ENCODE peak calls at places on chromosomes 16 and 17, in eight cellular contexts. M, L, R, A, O, G, B and K are unnamed samples.

GRCh38 chr16:68396481-68396880 is 51.8 kb downstream of the SMPD3 start:
- DNase-seq in M (no peak), A (no peak), B (no peak), O (no peak), R (no peak), G (peak), L (no peak), K (peak)

GRCh38 chr17:65514541-65514940 is 46.9 kb downstream of the AXIN2 start:
- DNase-seq in A (no peak), O (peak), G (no peak), R (no peak), L (no peak), M (no peak), B (no peak), K (no peak)

GRCh38 chr17:19386276-19386863 is 620 bp downstream of the MFAP4 start:
- DNase-seq in A (no peak), M (no peak), O (peak), L (peak), B (peak), R (peak), G (peak), K (peak)

GRCh38 chr16:88809676-88810165 is 2.0 kb downstream of the APRT start:
- DNase-seq in B (no peak), A (no peak), R (no peak), G (no peak), L (no peak), M (no peak), O (no peak), K (peak)

GRCh38 chr16:85428168-85428898 is 184.8 kb upstream of the GSE1 start:
- DNase-seq in O (peak), B (peak), L (no peak), M (no peak), R (no peak), G (peak), A (peak), K (peak)

GRCh38 chr17:7572338-7572587 is 7.2 kb upstream of the CD68 start:
- DNase-seq in O (no peak), G (no peak), A (no peak), M (no peak), L (no peak), R (no peak), B (no peak), K (no peak)

GRCh38 chr17:50144845-50145531 is 5.5 kb downstream of the PPP1R9B start:
- DNase-seq in G (no peak), R (peak), O (peak), L (peak), M (no peak), B (peak), A (no peak), K (no peak)

GRCh38 chr17:73480740-73481139 is 163.5 kb downstream of the SDK2 start:
- DNase-seq in B (no peak), A (no peak), M (no peak), R (no peak), G (no peak), L (no peak), O (no peak), K (peak)

GRCh38 chr17:5031365-5032082 is 3.7 kb downstream of the SLC52A1 start:
- DNase-seq in R (peak), G (peak), O (peak), M (peak), L (peak), A (peak), B (peak), K (peak)

GRCh38 chr16:9053006-9053601 is 38.3 kb upstream of the HAPSTR1 start:
- DNase-seq in A (no peak), O (no peak), M (no peak), L (peak), B (peak), R (peak), G (peak), K (peak)

GRCh38 chr16:56988948-56989945 is at the start of gene NLRC5:
- DNase-seq in O (peak), R (peak), A (peak), B (peak), M (peak), L (peak), G (peak), K (peak)

GRCh38 chr17:44688675-44689491 is 693 bp downstream of the CCDC43 start:
- DNase-seq in O (no peak), R (no peak), B (no peak), G (no peak), L (no peak), A (no peak), M (no peak), K (peak)

GRCh38 chr17:72120878-72121163 is at the start of gene SOX9:
- DNase-seq in A (peak), O (peak), R (peak), L (peak), M (no peak), B (no peak), G (peak), K (no peak)

GRCh38 chr17:62804822-62805221 is 3.3 kb downstream of the MARCHF10 start:
- DNase-seq in B (no peak), M (no peak), R (no peak), O (no peak), A (no peak), G (no peak), L (no peak), K (peak)

GRCh38 chr16:75264531-75264998 is 13.1 kb upstream of the BCAR1 start:
- DNase-seq in G (no peak), A (no peak), R (peak), O (peak), L (peak), B (peak), M (no peak), K (no peak)

GRCh38 chr16:81509404-81509803 is 64.8 kb downstream of the CMIP start:
- DNase-seq in G (no peak), M (no peak), O (no peak), L (no peak), B (no peak), A (no peak), R (no peak), K (no peak)

GRCh38 chr17:75565066-75565465 is 22.5 kb upstream of the MYO15B start:
- DNase-seq in M (no peak), B (no peak), R (no peak), L (no peak), O (no peak), G (no peak), A (no peak), K (peak)

GRCh38 chr17:17972952-17973254 is 241 bp downstream of the DRC3 start:
- DNase-seq in O (no peak), G (no peak), M (no peak), R (no peak), B (no peak), L (no peak), A (no peak), K (no peak)

GRCh38 chr17:17975441-17975840 is 2.8 kb downstream of the DRC3 start:
- DNase-seq in G (no peak), B (no peak), A (no peak), R (no peak), M (no peak), L (no peak), O (no peak), K (peak)

GRCh38 chr17:17971431-17972125 is 622 bp downstream of the TOM1L2 start:
- DNase-seq in M (no peak), R (peak), L (peak), G (peak), A (no peak), O (peak), B (peak), K (no peak)

GRCh38 chr17:17970699-17971430 is 1.3 kb downstream of the TOM1L2 start:
- DNase-seq in B (no peak), M (no peak), O (no peak), A (no peak), L (no peak), G (no peak), R (no peak), K (no peak)

DNA sequence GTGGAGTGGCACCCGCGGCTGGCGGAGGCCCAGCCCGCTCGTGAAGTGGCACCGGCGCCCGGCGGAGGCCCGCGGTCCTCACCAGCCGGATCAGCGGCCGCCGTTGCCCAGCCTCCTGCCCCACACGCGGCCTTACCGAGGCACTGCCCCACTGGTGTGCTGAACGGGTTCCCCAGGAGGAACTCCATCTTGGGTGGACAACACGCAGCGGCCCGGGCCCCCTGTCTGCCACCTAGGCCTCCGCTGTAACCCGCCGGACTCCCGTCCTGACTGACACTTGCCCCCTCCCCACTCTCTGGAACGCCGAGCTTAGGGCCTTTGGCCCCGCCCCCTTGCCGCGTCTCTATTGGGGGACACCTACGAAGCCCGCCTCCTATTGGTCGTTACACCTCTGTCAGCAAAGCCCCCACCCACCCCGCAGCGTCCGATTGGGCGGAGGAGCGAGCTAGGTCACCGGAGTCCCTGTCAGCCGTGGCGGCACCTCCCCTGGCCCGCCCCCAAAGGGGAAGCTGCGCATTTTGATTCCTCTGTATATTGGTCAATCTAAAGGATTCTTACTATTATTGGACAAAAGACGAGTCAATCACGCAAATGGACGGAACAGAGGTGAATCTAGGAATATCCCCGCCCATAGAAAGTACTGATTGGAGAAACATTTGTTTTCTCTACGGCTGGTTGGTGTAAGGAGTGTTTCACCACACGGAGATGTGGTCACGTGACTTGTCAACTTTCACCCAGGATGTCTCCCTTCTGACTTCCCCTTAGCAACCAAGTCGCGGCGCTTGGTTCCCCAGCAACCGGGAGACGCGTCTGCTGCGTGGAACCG is at the start of the genes DRC3 and TOM1L2:
- DNase-seq in B (peak), G (peak), A (peak), R (peak), M (peak), L (peak), O (peak), K (peak)
- TF ChIP-seq POLR2A in B (peak), G (peak), A (peak), R (peak), M (peak), L (peak), O (peak), K (peak)

DNA sequence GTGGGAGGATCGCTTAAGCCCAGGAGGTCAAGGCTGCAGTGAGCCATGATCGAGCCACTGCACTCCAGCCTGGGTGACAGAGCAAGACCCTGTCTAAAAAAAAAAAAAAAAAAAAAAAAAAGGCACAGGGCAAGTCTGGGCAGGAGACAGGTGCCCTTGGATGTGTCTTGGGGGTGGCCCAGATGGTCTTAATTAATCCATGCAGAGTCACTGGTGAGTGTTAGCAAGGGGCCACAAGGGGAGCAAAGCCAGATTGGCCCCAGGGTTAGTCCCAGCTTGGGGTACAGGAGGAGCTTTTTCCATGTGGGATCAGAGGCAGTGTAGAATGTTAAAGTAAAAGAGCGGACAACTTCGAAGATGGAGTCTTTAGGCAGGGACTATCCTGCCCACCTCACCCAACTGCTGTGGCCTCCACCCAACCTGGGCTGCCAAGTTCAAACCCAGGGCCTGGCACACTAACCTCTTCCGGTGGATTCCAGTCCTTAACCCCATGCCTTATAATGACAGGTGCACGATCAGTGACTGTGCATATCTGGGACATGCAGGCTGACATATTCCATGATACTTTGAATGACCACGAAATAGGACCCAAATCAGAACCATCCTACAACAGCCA is 32.2 kb upstream of the MFSD6L start:
- DNase-seq in M (peak), L (no peak), R (no peak), B (no peak), O (no peak), G (no peak), A (no peak), K (no peak)
- TF ChIP-seq POLR2A in M (no peak), L (no peak), R (no peak), B (no peak), O (no peak), G (no peak), A (peak), K (no peak)

GRCh38 chr17:45757431-45758218 is 26.5 kb upstream of the CRHR1 start:
- DNase-seq in R (no peak), M (no peak), L (no peak), O (no peak), G (no peak), B (no peak), A (no peak), K (no peak)
- TF ChIP-seq POLR2A in R (no peak), M (no peak), L (no peak), O (no peak), G (no peak), B (no peak), A (no peak), K (no peak)

DNA sequence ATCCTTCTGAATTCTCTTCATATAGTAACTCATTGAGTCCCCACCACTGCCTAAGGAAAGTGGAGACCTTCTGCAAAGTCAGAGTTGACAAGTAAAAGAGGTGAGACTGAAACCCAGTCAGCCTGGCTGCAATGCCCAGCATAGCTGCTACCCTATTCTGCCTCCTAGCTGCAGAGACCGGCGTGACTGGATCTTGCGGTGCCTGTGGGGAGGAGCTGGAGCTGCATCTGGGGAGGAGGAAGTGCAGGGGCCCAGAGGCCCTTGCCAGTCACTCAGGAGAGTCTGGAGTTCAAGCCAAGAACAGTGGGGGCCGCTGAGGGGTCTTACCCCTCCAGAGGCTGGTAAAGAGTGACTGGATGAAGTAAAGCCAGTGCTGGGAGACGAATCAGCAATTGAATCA is 35.0 kb upstream of the ZNF423 start:
- DNase-seq in A (no peak), R (no peak), M (no peak), B (no peak), O (no peak), G (peak), L (no peak), K (peak)
- TF ChIP-seq POLR2A in A (no peak), R (no peak), M (no peak), B (no peak), O (no peak), G (no peak), L (no peak), K (no peak)

DNA sequence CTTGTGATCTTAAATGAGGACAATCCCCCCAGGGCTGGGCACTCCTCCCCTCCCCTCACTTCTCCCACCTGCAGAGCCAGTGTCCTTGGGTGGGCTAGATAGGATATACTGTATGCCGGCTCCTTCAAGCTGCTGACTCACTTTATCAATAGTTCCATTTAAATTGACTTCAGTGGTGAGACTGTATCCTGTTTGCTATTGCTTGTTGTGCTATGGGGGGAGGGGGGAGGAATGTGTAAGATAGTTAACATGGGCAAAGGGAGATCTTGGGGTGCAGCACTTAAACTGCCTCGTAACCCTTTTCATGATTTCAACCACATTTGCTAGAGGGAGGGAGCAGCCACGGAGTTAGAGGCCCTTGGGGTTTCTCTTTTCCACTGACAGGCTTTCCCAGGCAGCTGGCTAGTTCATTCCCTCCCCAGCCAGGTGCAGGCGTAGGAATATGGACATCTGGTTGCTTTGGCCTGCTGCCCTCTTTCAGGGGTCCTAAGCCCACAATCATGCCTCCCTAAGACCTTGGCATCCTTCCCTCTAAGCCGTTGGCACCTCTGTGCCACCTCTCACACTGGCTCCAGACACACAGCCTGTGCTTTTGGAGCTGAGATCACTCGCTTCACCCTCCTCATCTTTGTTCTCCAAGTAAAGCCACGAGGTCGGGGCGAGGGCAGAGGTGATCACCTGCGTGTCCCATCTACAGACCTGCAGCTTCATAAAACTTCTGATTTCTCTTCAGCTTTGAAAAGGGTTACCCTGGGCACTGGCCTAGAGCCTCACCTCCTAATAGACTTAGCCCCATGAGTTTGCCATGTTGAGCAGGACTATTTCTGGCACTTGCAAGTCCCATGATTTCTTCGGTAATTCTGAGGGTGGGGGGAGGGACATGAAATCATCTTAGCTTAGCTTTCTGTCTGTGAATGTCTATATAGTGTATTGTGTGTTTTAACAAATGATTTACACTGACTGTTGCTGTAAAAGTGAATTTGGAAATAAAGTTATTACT is 28.6 kb downstream of the STH start:
- DNase-seq in A (no peak), G (no peak), M (no peak), B (no peak), L (no peak), R (no peak), O (no peak), K (no peak)
- TF ChIP-seq POLR2A in A (peak), G (no peak), M (no peak), B (no peak), L (no peak), R (no peak), O (no peak), K (no peak)

GRCh38 chr17:58517928-58518609 is 3.6 kb upstream of the MTMR4 start:
- DNase-seq in R (peak), A (peak), B (peak), G (peak), O (peak), M (peak), L (peak), K (peak)
- TF ChIP-seq POLR2A in R (peak), A (peak), B (peak), G (peak), O (peak), M (no peak), L (peak), K (peak)

DNA sequence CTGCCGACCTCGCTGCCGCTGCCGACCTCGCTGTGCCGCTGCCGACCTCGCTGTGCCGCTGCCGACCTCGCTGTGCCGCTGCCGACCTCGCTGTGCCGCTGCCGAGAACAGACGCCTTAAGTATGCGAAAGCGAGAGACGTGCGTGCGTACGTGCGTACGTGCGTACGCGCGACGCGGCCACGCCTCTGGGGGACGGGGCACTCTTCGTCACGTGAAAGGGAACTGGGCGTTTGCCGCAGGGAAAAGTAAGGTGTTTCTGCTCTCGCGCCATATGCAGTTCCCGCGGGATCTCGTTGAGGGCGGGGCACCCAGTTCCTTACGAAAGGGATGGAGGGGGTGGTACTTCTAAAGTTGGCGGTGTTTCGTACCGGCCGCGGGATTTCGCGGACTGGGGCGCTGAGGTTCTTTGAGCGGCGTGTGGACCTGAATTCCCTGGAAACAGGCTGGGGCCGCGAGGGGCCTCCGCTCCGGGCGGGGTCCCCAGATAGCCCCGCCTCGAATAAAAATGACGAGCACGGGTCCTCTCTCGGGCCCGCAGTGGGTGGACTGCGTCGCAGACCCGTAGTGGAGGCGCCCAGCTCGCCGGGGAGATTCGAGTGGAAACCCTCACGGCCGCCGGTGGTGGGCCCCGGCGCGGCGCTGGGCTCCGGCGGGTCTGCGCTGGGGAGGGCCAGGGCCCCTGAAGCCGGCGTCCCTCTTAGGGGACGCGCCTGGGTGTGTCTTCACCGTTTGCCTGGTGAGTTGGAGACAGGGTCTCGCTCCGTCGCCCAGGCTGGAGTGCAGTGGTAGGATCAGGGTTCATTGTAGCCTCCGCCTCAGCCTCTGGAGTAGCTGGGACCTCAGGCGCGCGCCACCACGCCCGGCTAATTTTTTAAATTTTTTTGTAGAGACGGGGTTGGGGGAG is at the start of gene EIF4A3:
- DNase-seq in R (peak), L (peak), A (peak), B (peak), M (peak), G (peak), O (peak), K (peak)
- TF ChIP-seq POLR2A in R (peak), L (peak), A (peak), B (peak), M (peak), G (peak), O (peak), K (peak)